ENCODE peak calls at places on chromosomes 5 and 9, in nine cellular contexts. One of them, this sample, is unnamed.

GRCh38 chr9:137494104-137494544 is 35.0 kb upstream of the NSMF start:
- DNase-seq in AG20443: no peak
- DNase-seq in stimulated activated CD8-positive, alpha-beta memory T cell treated with anti-CD3 and anti-CD28 coated beads, Interleukin-7, amount 100 ng/mL, for 4 hours: no peak
- DNase-seq in lung: no peak
- DNase-seq in mesendoderm: no peak
- DNase-seq in effector memory CD4-positive, alpha-beta T cell: no peak
- DNase-seq in substantia nigra: no peak
- DNase-seq in stimulated activated CD4-positive, alpha-beta T cell treated with anti-CD3 and anti-CD28 coated beads, Interleukin-1b, Interleukin-23, amount 100 ng/mL, for 24 hours: no peak
- DNase-seq in fibroblast of villous mesenchyme: no peak
- DNase-seq in this sample: no peak

GRCh38 chr9:127185931-127186781 is 63.7 kb upstream of the ANGPTL2 start:
- DNase-seq in substantia nigra: peak
- DNase-seq in fibroblast of villous mesenchyme: peak
- DNase-seq in mesendoderm: no peak
- DNase-seq in AG20443: peak
- DNase-seq in stimulated activated CD4-positive, alpha-beta T cell treated with anti-CD3 and anti-CD28 coated beads, Interleukin-1b, Interleukin-23, amount 100 ng/mL, for 24 hours: no peak
- DNase-seq in lung: peak
- DNase-seq in effector memory CD4-positive, alpha-beta T cell: no peak
- DNase-seq in stimulated activated CD8-positive, alpha-beta memory T cell treated with anti-CD3 and anti-CD28 coated beads, Interleukin-7, amount 100 ng/mL, for 4 hours: no peak
- DNase-seq in this sample: no peak

GRCh38 chr5:84480873-84481637 is 96.4 kb upstream of the EDIL3 start:
- DNase-seq in stimulated activated CD4-positive, alpha-beta T cell treated with anti-CD3 and anti-CD28 coated beads, Interleukin-1b, Interleukin-23, amount 100 ng/mL, for 24 hours: no peak
- DNase-seq in stimulated activated CD8-positive, alpha-beta memory T cell treated with anti-CD3 and anti-CD28 coated beads, Interleukin-7, amount 100 ng/mL, for 4 hours: no peak
- DNase-seq in mesendoderm: peak
- DNase-seq in lung: no peak
- DNase-seq in substantia nigra: no peak
- DNase-seq in effector memory CD4-positive, alpha-beta T cell: no peak
- DNase-seq in AG20443: no peak
- DNase-seq in fibroblast of villous mesenchyme: no peak
- DNase-seq in this sample: no peak

GRCh38 chr9:98218562-98219363 is 26.3 kb upstream of the CORO2A start:
- DNase-seq in effector memory CD4-positive, alpha-beta T cell: no peak
- DNase-seq in mesendoderm: peak
- DNase-seq in substantia nigra: no peak
- DNase-seq in stimulated activated CD8-positive, alpha-beta memory T cell treated with anti-CD3 and anti-CD28 coated beads, Interleukin-7, amount 100 ng/mL, for 4 hours: no peak
- DNase-seq in lung: peak
- DNase-seq in stimulated activated CD4-positive, alpha-beta T cell treated with anti-CD3 and anti-CD28 coated beads, Interleukin-1b, Interleukin-23, amount 100 ng/mL, for 24 hours: no peak
- DNase-seq in AG20443: no peak
- DNase-seq in fibroblast of villous mesenchyme: no peak
- DNase-seq in this sample: no peak

GRCh38 chr9:97301974-97302373 is 5.5 kb upstream of the CCDC180 start:
- DNase-seq in stimulated activated CD4-positive, alpha-beta T cell treated with anti-CD3 and anti-CD28 coated beads, Interleukin-1b, Interleukin-23, amount 100 ng/mL, for 24 hours: no peak
- DNase-seq in substantia nigra: no peak
- DNase-seq in AG20443: no peak
- DNase-seq in lung: no peak
- DNase-seq in effector memory CD4-positive, alpha-beta T cell: no peak
- DNase-seq in stimulated activated CD8-positive, alpha-beta memory T cell treated with anti-CD3 and anti-CD28 coated beads, Interleukin-7, amount 100 ng/mL, for 4 hours: no peak
- DNase-seq in fibroblast of villous mesenchyme: no peak
- DNase-seq in mesendoderm: no peak
- DNase-seq in this sample: no peak

GRCh38 chr5:83197326-83197725 is 120.0 kb downstream of the XRCC4 start:
- DNase-seq in lung: no peak
- DNase-seq in AG20443: no peak
- DNase-seq in mesendoderm: no peak
- DNase-seq in effector memory CD4-positive, alpha-beta T cell: no peak
- DNase-seq in stimulated activated CD4-positive, alpha-beta T cell treated with anti-CD3 and anti-CD28 coated beads, Interleukin-1b, Interleukin-23, amount 100 ng/mL, for 24 hours: no peak
- DNase-seq in fibroblast of villous mesenchyme: no peak
- DNase-seq in substantia nigra: no peak
- DNase-seq in stimulated activated CD8-positive, alpha-beta memory T cell treated with anti-CD3 and anti-CD28 coated beads, Interleukin-7, amount 100 ng/mL, for 4 hours: no peak
- DNase-seq in this sample: no peak

GRCh38 chr9:117224676-117225075 is 190.2 kb downstream of the ASTN2 start:
- DNase-seq in stimulated activated CD4-positive, alpha-beta T cell treated with anti-CD3 and anti-CD28 coated beads, Interleukin-1b, Interleukin-23, amount 100 ng/mL, for 24 hours: no peak
- DNase-seq in mesendoderm: peak
- DNase-seq in lung: no peak
- DNase-seq in effector memory CD4-positive, alpha-beta T cell: no peak
- DNase-seq in fibroblast of villous mesenchyme: no peak
- DNase-seq in AG20443: no peak
- DNase-seq in substantia nigra: no peak
- DNase-seq in stimulated activated CD8-positive, alpha-beta memory T cell treated with anti-CD3 and anti-CD28 coated beads, Interleukin-7, amount 100 ng/mL, for 4 hours: no peak
- DNase-seq in this sample: no peak

GRCh38 chr5:172891716-172892421 is 57.8 kb downstream of the ERGIC1 start:
- DNase-seq in fibroblast of villous mesenchyme: no peak
- DNase-seq in mesendoderm: no peak
- DNase-seq in substantia nigra: no peak
- DNase-seq in effector memory CD4-positive, alpha-beta T cell: no peak
- DNase-seq in AG20443: no peak
- DNase-seq in stimulated activated CD8-positive, alpha-beta memory T cell treated with anti-CD3 and anti-CD28 coated beads, Interleukin-7, amount 100 ng/mL, for 4 hours: no peak
- DNase-seq in stimulated activated CD4-positive, alpha-beta T cell treated with anti-CD3 and anti-CD28 coated beads, Interleukin-1b, Interleukin-23, amount 100 ng/mL, for 24 hours: no peak
- DNase-seq in lung: peak
- DNase-seq in this sample: no peak

GRCh38 chr5:133844836-133845235 is 123.6 kb downstream of the C5orf15 start:
- DNase-seq in effector memory CD4-positive, alpha-beta T cell: no peak
- DNase-seq in mesendoderm: no peak
- DNase-seq in AG20443: no peak
- DNase-seq in stimulated activated CD8-positive, alpha-beta memory T cell treated with anti-CD3 and anti-CD28 coated beads, Interleukin-7, amount 100 ng/mL, for 4 hours: no peak
- DNase-seq in fibroblast of villous mesenchyme: no peak
- DNase-seq in substantia nigra: no peak
- DNase-seq in lung: no peak
- DNase-seq in stimulated activated CD4-positive, alpha-beta T cell treated with anti-CD3 and anti-CD28 coated beads, Interleukin-1b, Interleukin-23, amount 100 ng/mL, for 24 hours: no peak
- DNase-seq in this sample: no peak

GRCh38 chr9:132961002-132961401 is 16.6 kb upstream of the TSC1 start:
- DNase-seq in mesendoderm: no peak
- DNase-seq in stimulated activated CD8-positive, alpha-beta memory T cell treated with anti-CD3 and anti-CD28 coated beads, Interleukin-7, amount 100 ng/mL, for 4 hours: no peak
- DNase-seq in fibroblast of villous mesenchyme: no peak
- DNase-seq in substantia nigra: no peak
- DNase-seq in lung: no peak
- DNase-seq in effector memory CD4-positive, alpha-beta T cell: no peak
- DNase-seq in AG20443: no peak
- DNase-seq in stimulated activated CD4-positive, alpha-beta T cell treated with anti-CD3 and anti-CD28 coated beads, Interleukin-1b, Interleukin-23, amount 100 ng/mL, for 24 hours: no peak
- DNase-seq in this sample: no peak

GRCh38 chr5:152124413-152125082 is 199.9 kb upstream of the GLRA1 start:
- DNase-seq in fibroblast of villous mesenchyme: no peak
- DNase-seq in effector memory CD4-positive, alpha-beta T cell: no peak
- DNase-seq in stimulated activated CD4-positive, alpha-beta T cell treated with anti-CD3 and anti-CD28 coated beads, Interleukin-1b, Interleukin-23, amount 100 ng/mL, for 24 hours: no peak
- DNase-seq in lung: no peak
- DNase-seq in mesendoderm: peak
- DNase-seq in substantia nigra: no peak
- DNase-seq in AG20443: no peak
- DNase-seq in stimulated activated CD8-positive, alpha-beta memory T cell treated with anti-CD3 and anti-CD28 coated beads, Interleukin-7, amount 100 ng/mL, for 4 hours: no peak
- DNase-seq in this sample: no peak

GRCh38 chr9:550267-550790 is 291.2 kb upstream of the DMRT1 start:
- DNase-seq in substantia nigra: no peak
- DNase-seq in AG20443: no peak
- DNase-seq in effector memory CD4-positive, alpha-beta T cell: no peak
- DNase-seq in lung: no peak
- DNase-seq in fibroblast of villous mesenchyme: no peak
- DNase-seq in stimulated activated CD8-positive, alpha-beta memory T cell treated with anti-CD3 and anti-CD28 coated beads, Interleukin-7, amount 100 ng/mL, for 4 hours: no peak
- DNase-seq in stimulated activated CD4-positive, alpha-beta T cell treated with anti-CD3 and anti-CD28 coated beads, Interleukin-1b, Interleukin-23, amount 100 ng/mL, for 24 hours: no peak
- DNase-seq in mesendoderm: peak
- DNase-seq in this sample: no peak

GRCh38 chr5:61816585-61817450 is 484.8 kb downstream of the ZSWIM6 start:
- DNase-seq in AG20443: no peak
- DNase-seq in lung: no peak
- DNase-seq in stimulated activated CD4-positive, alpha-beta T cell treated with anti-CD3 and anti-CD28 coated beads, Interleukin-1b, Interleukin-23, amount 100 ng/mL, for 24 hours: no peak
- DNase-seq in mesendoderm: peak
- DNase-seq in fibroblast of villous mesenchyme: no peak
- DNase-seq in substantia nigra: no peak
- DNase-seq in stimulated activated CD8-positive, alpha-beta memory T cell treated with anti-CD3 and anti-CD28 coated beads, Interleukin-7, amount 100 ng/mL, for 4 hours: no peak
- DNase-seq in effector memory CD4-positive, alpha-beta T cell: no peak
- DNase-seq in this sample: no peak

GRCh38 chr5:84450617-84451414 is 66.1 kb upstream of the EDIL3 start:
- DNase-seq in effector memory CD4-positive, alpha-beta T cell: no peak
- DNase-seq in substantia nigra: no peak
- DNase-seq in AG20443: peak
- DNase-seq in stimulated activated CD8-positive, alpha-beta memory T cell treated with anti-CD3 and anti-CD28 coated beads, Interleukin-7, amount 100 ng/mL, for 4 hours: no peak
- DNase-seq in mesendoderm: no peak
- DNase-seq in lung: no peak
- DNase-seq in stimulated activated CD4-positive, alpha-beta T cell treated with anti-CD3 and anti-CD28 coated beads, Interleukin-1b, Interleukin-23, amount 100 ng/mL, for 24 hours: no peak
- DNase-seq in fibroblast of villous mesenchyme: no peak
- DNase-seq in this sample: no peak

GRCh38 chr9:132288371-132288770 is 66.4 kb downstream of the SETX start:
- DNase-seq in substantia nigra: no peak
- DNase-seq in lung: no peak
- DNase-seq in AG20443: peak
- DNase-seq in mesendoderm: no peak
- DNase-seq in stimulated activated CD8-positive, alpha-beta memory T cell treated with anti-CD3 and anti-CD28 coated beads, Interleukin-7, amount 100 ng/mL, for 4 hours: no peak
- DNase-seq in fibroblast of villous mesenchyme: peak
- DNase-seq in effector memory CD4-positive, alpha-beta T cell: no peak
- DNase-seq in stimulated activated CD4-positive, alpha-beta T cell treated with anti-CD3 and anti-CD28 coated beads, Interleukin-1b, Interleukin-23, amount 100 ng/mL, for 24 hours: no peak
- DNase-seq in this sample: no peak

GRCh38 chr5:112397690-112398089 is 21.4 kb downstream of the EPB41L4A start:
- DNase-seq in fibroblast of villous mesenchyme: no peak
- DNase-seq in stimulated activated CD4-positive, alpha-beta T cell treated with anti-CD3 and anti-CD28 coated beads, Interleukin-1b, Interleukin-23, amount 100 ng/mL, for 24 hours: no peak
- DNase-seq in substantia nigra: no peak
- DNase-seq in effector memory CD4-positive, alpha-beta T cell: no peak
- DNase-seq in stimulated activated CD8-positive, alpha-beta memory T cell treated with anti-CD3 and anti-CD28 coated beads, Interleukin-7, amount 100 ng/mL, for 4 hours: no peak
- DNase-seq in AG20443: no peak
- DNase-seq in lung: no peak
- DNase-seq in mesendoderm: no peak
- DNase-seq in this sample: no peak

GRCh38 chr9:132168347-132168746 is 6.5 kb downstream of the NTNG2 start:
- DNase-seq in stimulated activated CD8-positive, alpha-beta memory T cell treated with anti-CD3 and anti-CD28 coated beads, Interleukin-7, amount 100 ng/mL, for 4 hours: no peak
- DNase-seq in effector memory CD4-positive, alpha-beta T cell: no peak
- DNase-seq in substantia nigra: peak
- DNase-seq in mesendoderm: no peak
- DNase-seq in lung: no peak
- DNase-seq in AG20443: no peak
- DNase-seq in stimulated activated CD4-positive, alpha-beta T cell treated with anti-CD3 and anti-CD28 coated beads, Interleukin-1b, Interleukin-23, amount 100 ng/mL, for 24 hours: no peak
- DNase-seq in fibroblast of villous mesenchyme: no peak
- DNase-seq in this sample: no peak

GRCh38 chr9:70415041-70415440 is 584 bp upstream of the KLF9 start:
- DNase-seq in fibroblast of villous mesenchyme: no peak
- DNase-seq in stimulated activated CD4-positive, alpha-beta T cell treated with anti-CD3 and anti-CD28 coated beads, Interleukin-1b, Interleukin-23, amount 100 ng/mL, for 24 hours: no peak
- DNase-seq in stimulated activated CD8-positive, alpha-beta memory T cell treated with anti-CD3 and anti-CD28 coated beads, Interleukin-7, amount 100 ng/mL, for 4 hours: no peak
- DNase-seq in lung: no peak
- DNase-seq in mesendoderm: no peak
- DNase-seq in substantia nigra: no peak
- DNase-seq in effector memory CD4-positive, alpha-beta T cell: no peak
- DNase-seq in AG20443: no peak
- DNase-seq in this sample: no peak

GRCh38 chr5:83227611-83228010 is 150.3 kb downstream of the XRCC4 start:
- DNase-seq in effector memory CD4-positive, alpha-beta T cell: no peak
- DNase-seq in stimulated activated CD8-positive, alpha-beta memory T cell treated with anti-CD3 and anti-CD28 coated beads, Interleukin-7, amount 100 ng/mL, for 4 hours: no peak
- DNase-seq in stimulated activated CD4-positive, alpha-beta T cell treated with anti-CD3 and anti-CD28 coated beads, Interleukin-1b, Interleukin-23, amount 100 ng/mL, for 24 hours: no peak
- DNase-seq in AG20443: no peak
- DNase-seq in substantia nigra: no peak
- DNase-seq in mesendoderm: no peak
- DNase-seq in lung: no peak
- DNase-seq in fibroblast of villous mesenchyme: no peak
- DNase-seq in this sample: no peak

GRCh38 chr5:37234288-37234687 is 14.9 kb downstream of the CPLANE1 start:
- DNase-seq in lung: no peak
- DNase-seq in AG20443: no peak
- DNase-seq in substantia nigra: no peak
- DNase-seq in fibroblast of villous mesenchyme: no peak
- DNase-seq in effector memory CD4-positive, alpha-beta T cell: no peak
- DNase-seq in stimulated activated CD8-positive, alpha-beta memory T cell treated with anti-CD3 and anti-CD28 coated beads, Interleukin-7, amount 100 ng/mL, for 4 hours: no peak
- DNase-seq in mesendoderm: no peak
- DNase-seq in stimulated activated CD4-positive, alpha-beta T cell treated with anti-CD3 and anti-CD28 coated beads, Interleukin-1b, Interleukin-23, amount 100 ng/mL, for 24 hours: no peak
- DNase-seq in this sample: no peak

GRCh38 chr9:101677864-101678263 is 60.6 kb downstream of the GRIN3A start:
- DNase-seq in effector memory CD4-positive, alpha-beta T cell: no peak
- DNase-seq in stimulated activated CD8-positive, alpha-beta memory T cell treated with anti-CD3 and anti-CD28 coated beads, Interleukin-7, amount 100 ng/mL, for 4 hours: no peak
- DNase-seq in stimulated activated CD4-positive, alpha-beta T cell treated with anti-CD3 and anti-CD28 coated beads, Interleukin-1b, Interleukin-23, amount 100 ng/mL, for 24 hours: no peak
- DNase-seq in AG20443: no peak
- DNase-seq in fibroblast of villous mesenchyme: no peak
- DNase-seq in mesendoderm: peak
- DNase-seq in lung: no peak
- DNase-seq in substantia nigra: no peak
- DNase-seq in this sample: no peak

GRCh38 chr9:95989304-95989703 is 113.8 kb downstream of the ERCC6L2 start:
- DNase-seq in AG20443: no peak
- DNase-seq in substantia nigra: no peak
- DNase-seq in stimulated activated CD8-positive, alpha-beta memory T cell treated with anti-CD3 and anti-CD28 coated beads, Interleukin-7, amount 100 ng/mL, for 4 hours: no peak
- DNase-seq in lung: no peak
- DNase-seq in mesendoderm: no peak
- DNase-seq in fibroblast of villous mesenchyme: peak
- DNase-seq in stimulated activated CD4-positive, alpha-beta T cell treated with anti-CD3 and anti-CD28 coated beads, Interleukin-1b, Interleukin-23, amount 100 ng/mL, for 24 hours: no peak
- DNase-seq in effector memory CD4-positive, alpha-beta T cell: no peak
- DNase-seq in this sample: no peak

GRCh38 chr9:75612205-75612604 is 278.3 kb upstream of the PCSK5 start:
- DNase-seq in substantia nigra: no peak
- DNase-seq in lung: no peak
- DNase-seq in stimulated activated CD4-positive, alpha-beta T cell treated with anti-CD3 and anti-CD28 coated beads, Interleukin-1b, Interleukin-23, amount 100 ng/mL, for 24 hours: no peak
- DNase-seq in stimulated activated CD8-positive, alpha-beta memory T cell treated with anti-CD3 and anti-CD28 coated beads, Interleukin-7, amount 100 ng/mL, for 4 hours: no peak
- DNase-seq in fibroblast of villous mesenchyme: no peak
- DNase-seq in effector memory CD4-positive, alpha-beta T cell: no peak
- DNase-seq in AG20443: no peak
- DNase-seq in mesendoderm: no peak
- DNase-seq in this sample: no peak